ENCODE peak calls at places on chromosomes 11 and 22, in ten cellular contexts. T is fibroblast of mammary gland; L is activated CD4-positive, alpha-beta T cell treated with anti-CD3 and anti-CD28 coated beads for 24 hours; U is activated T-helper 1 cell treated with anti-CD3 and anti-CD28 coated beads, Interleukin-12 subunit alpha, Interleukin-12 subunit beta, Interleukin-2, Interleukin-4 antibody, amounts not matched to agents 30 ng/mL and 10 ng/mL and 1 ng/mL, durations not matched to agents 14 hours and 24 hours and 36 hours; P is LoVo; E is amygdala; W is stimulated activated CD4-positive, alpha-beta T cell treated with anti-CD3 and anti-CD28 coated beads, Interleukin-2, amount 100 ng/mL, for 48 hours; Q is C1 segment of cervical spinal cord; R is AG04450; F is ovary. J is an unnamed sample.

GRCh38 chr11:72580648-72580950 is 93.6 kb downstream of the PDE2A start:
- DNase-seq in P (no peak), U (no peak), E (no peak), L (no peak), R (no peak), F (no peak), Q (no peak), T (no peak), W (no peak), J (no peak)

GRCh38 chr11:80596291-80596810 is 1155.5 kb upstream of the TENM4 start:
- DNase-seq in L (no peak), P (no peak), W (no peak), F (no peak), E (no peak), T (no peak), U (no peak), R (no peak), Q (no peak), J (no peak)

GRCh38 chr11:126824035-126824607 is 176.4 kb downstream of the KIRREL3 start:
- DNase-seq in U (no peak), T (no peak), R (no peak), E (no peak), L (no peak), Q (no peak), P (no peak), F (no peak), W (no peak), J (no peak)

GRCh38 chr11:11672764-11673163 is 51.0 kb upstream of the GALNT18 start:
- DNase-seq in P (no peak), U (no peak), F (no peak), T (no peak), R (no peak), Q (no peak), E (no peak), L (no peak), W (no peak), J (no peak)

GRCh38 chr11:35619754-35620640 is 1.7 kb downstream of the FJX1 start:
- DNase-seq in L (no peak), W (peak), F (peak), U (no peak), E (no peak), T (no peak), Q (peak), P (no peak), R (no peak), J (no peak)

GRCh38 chr11:62925308-62925707 is 4.1 kb upstream of the CHRM1 start:
- DNase-seq in F (no peak), W (no peak), R (no peak), L (no peak), P (no peak), T (no peak), U (no peak), Q (no peak), E (no peak), J (no peak)

GRCh38 chr11:123250811-123251655 is 56.0 kb upstream of the CLMP start:
- DNase-seq in U (no peak), E (no peak), F (no peak), L (no peak), P (no peak), W (no peak), T (no peak), Q (no peak), R (no peak), J (no peak)

GRCh38 chr11:132106336-132106982 is 736.0 kb downstream of the NTM start:
- DNase-seq in F (no peak), T (no peak), P (no peak), L (no peak), R (no peak), E (no peak), W (no peak), U (no peak), Q (no peak), J (no peak)

GRCh38 chr11:5123802-5124521 is 14.2 kb downstream of the OR52A5 start:
- DNase-seq in W (peak), L (peak), P (peak), U (peak), F (peak), R (peak), Q (no peak), E (no peak), T (peak), J (peak)

GRCh38 chr11:13384837-13385417 is 78.1 kb downstream of the BTBD10 start:
- DNase-seq in T (peak), F (peak), Q (no peak), E (no peak), U (no peak), P (peak), L (no peak), W (peak), R (peak), J (peak)

GRCh38 chr11:36566407-36567053 is 1.3 kb upstream of the RAG1 start:
- DNase-seq in W (no peak), Q (no peak), L (no peak), E (no peak), R (no peak), P (no peak), T (no peak), U (no peak), F (no peak), J (no peak)

GRCh38 chr11:119065369-119065768 is 2.2 kb upstream of the VPS11 start:
- DNase-seq in W (peak), Q (no peak), E (no peak), U (peak), P (no peak), T (peak), F (no peak), R (no peak), L (no peak), J (no peak)

GRCh38 chr11:34609850-34610249 is 11.0 kb upstream of the EHF start:
- DNase-seq in T (no peak), E (no peak), W (no peak), P (no peak), L (no peak), R (no peak), Q (no peak), U (no peak), F (no peak), J (no peak)

GRCh38 chr22:47199949-47200272 is 437.5 kb downstream of the TBC1D22A start:
- DNase-seq in T (no peak), F (no peak), U (no peak), W (no peak), Q (no peak), R (no peak), L (no peak), E (no peak), P (no peak), J (no peak)

GRCh38 chr22:25334091-25334490 is 114.7 kb downstream of the CRYBB2 start:
- DNase-seq in Q (no peak), R (no peak), E (no peak), T (peak), U (peak), W (peak), L (peak), P (peak), F (no peak), J (no peak)

GRCh38 chr11:115257286-115258077 is 246.7 kb downstream of the CADM1 start:
- DNase-seq in T (no peak), U (no peak), P (no peak), E (no peak), Q (no peak), L (no peak), R (no peak), W (no peak), F (no peak), J (no peak)

GRCh38 chr11:62604460-62605130 is 2.9 kb upstream of the MTA2 start:
- DNase-seq in E (no peak), L (no peak), T (no peak), U (no peak), R (no peak), F (no peak), Q (peak), W (no peak), P (no peak), J (no peak)

GRCh38 chr22:30754971-30755759 is 60.5 kb downstream of the OSBP2 start:
- DNase-seq in U (peak), R (peak), P (peak), T (peak), L (peak), Q (no peak), F (peak), W (peak), E (no peak), J (peak)

GRCh38 chr11:14554959-14555358 is 34.8 kb upstream of the PSMA1 start:
- DNase-seq in W (no peak), T (peak), P (no peak), F (no peak), L (no peak), R (no peak), E (no peak), Q (no peak), U (peak), J (no peak)

GRCh38 chr11:48107188-48107704 is 109.4 kb upstream of the OR4B1 start:
- DNase-seq in W (peak), L (peak), E (no peak), U (no peak), P (no peak), F (no peak), Q (no peak), T (peak), R (no peak), J (no peak)

GRCh38 chr11:69321877-69322350 is 28.0 kb downstream of the MYEOV start:
- DNase-seq in E (no peak), Q (no peak), L (no peak), U (no peak), P (no peak), F (no peak), R (peak), T (peak), W (no peak), J (no peak)

GRCh38 chr11:794013-794765 is 3.9 kb downstream of the SLC25A22 start:
- DNase-seq in R (no peak), L (no peak), Q (no peak), E (no peak), F (no peak), U (no peak), T (no peak), P (no peak), W (no peak), J (no peak)

GRCh38 chr11:73386026-73386425 is 9.8 kb downstream of the RELT start:
- DNase-seq in W (no peak), E (no peak), Q (no peak), U (no peak), L (no peak), R (no peak), F (no peak), P (no peak), T (no peak), J (no peak)

GRCh38 chr11:62926669-62927455 is 5.7 kb upstream of the CHRM1 start:
- DNase-seq in R (no peak), F (no peak), U (no peak), E (no peak), W (no peak), Q (no peak), P (no peak), T (no peak), L (no peak), J (no peak)

GRCh38 chr11:118746988-118747585 is 43.9 kb downstream of the DDX6 start:
- DNase-seq in P (no peak), T (no peak), Q (no peak), L (no peak), R (no peak), U (no peak), W (no peak), F (no peak), E (no peak), J (no peak)